ENCODE peak calls at places on chromosomes 5 and 9, in eight cellular contexts. M, C, T, H, W, Q, L and N are unnamed samples.

GRCh38 chr5:67160985-67161384 is 35.6 kb downstream of the CD180 start:
- DNase-seq in L (no peak), W (no peak), Q (no peak), T (no peak), C (no peak), M (no peak), H (no peak), N (no peak)

GRCh38 chr9:135712571-135713295 is 10.7 kb downstream of the KCNT1 start:
- DNase-seq in T (no peak), L (no peak), H (no peak), Q (no peak), C (no peak), W (no peak), M (no peak), N (no peak)

GRCh38 chr9:103301051-103301450 is 305.9 kb downstream of the CYLC2 start:
- DNase-seq in C (no peak), T (no peak), L (no peak), H (no peak), M (no peak), Q (no peak), W (no peak), N (no peak)

GRCh38 chr5:51345106-51345505 is 38.1 kb upstream of the ISL1 start:
- DNase-seq in C (no peak), L (no peak), T (no peak), W (no peak), H (no peak), M (no peak), Q (no peak), N (no peak)

GRCh38 chr5:139946006-139946405 is 97.1 kb downstream of the NRG2 start:
- DNase-seq in T (no peak), W (no peak), M (no peak), H (no peak), Q (no peak), L (no peak), C (no peak), N (no peak)

GRCh38 chr9:35645736-35646582 is 4.8 kb downstream of the SIT1 start:
- DNase-seq in C (peak; percentile 57), M (no peak), T (no peak), L (no peak), Q (peak; percentile 75), H (peak; percentile 60), W (peak; percentile 46), N (peak; percentile 66)

GRCh38 chr9:137433916-137434431 is 7.2 kb downstream of the ENTPD8 start:
- DNase-seq in H (no peak), C (no peak), L (no peak), T (peak; percentile 72), W (no peak), Q (no peak), M (no peak), N (no peak)

GRCh38 chr9:119412399-119412798 is 43.2 kb upstream of the BRINP1 start:
- DNase-seq in C (no peak), W (no peak), M (no peak), T (no peak), H (no peak), Q (peak; percentile 39), L (no peak), N (no peak)

GRCh38 chr9:125764198-125764597 is 17.0 kb downstream of the PBX3 start:
- DNase-seq in C (peak; percentile 63), T (no peak), H (no peak), L (no peak), W (no peak), Q (no peak), M (no peak), N (no peak)